ENCODE peak calls at places on chromosomes 2 and 18, in seven cellular contexts. C is cardiac muscle cell, Q is fibroblast of pulmonary artery, L is kidney epithelial cell, O is A549, P is PC-9, B is choroid plexus epithelial cell. H is an unnamed sample.

GRCh38 chr2:224951723-224952481 is 90.4 kb downstream of the DOCK10 start:
- DNase-seq in C (no peak), Q (no peak), L (no peak), O (no peak), P (no peak), B (no peak), H (no peak)

GRCh38 chr2:115910270-115910669 is 1467.8 kb downstream of the DPP10 start:
- DNase-seq in C (peak), Q (no peak), L (no peak), O (peak), P (no peak), B (no peak), H (no peak)

GRCh38 chr2:219418570-219419189 is 503 bp downstream of the DES start:
- DNase-seq in C (no peak), Q (no peak), L (no peak), O (no peak), P (no peak), B (peak), H (no peak)

GRCh38 chr2:236103981-236104380 is 64.2 kb downstream of the GBX2 start:
- DNase-seq in C (no peak), Q (no peak), L (no peak), O (no peak), P (no peak), B (no peak), H (no peak)

GRCh38 chr2:126748188-126748760 is 92.3 kb downstream of the GYPC start:
- DNase-seq in C (no peak), Q (no peak), L (no peak), O (no peak), P (no peak), B (no peak), H (no peak)

GRCh38 chr2:119106301-119106897 is 52.2 kb downstream of the C1QL2 start:
- DNase-seq in C (peak), Q (peak), L (no peak), O (peak), P (no peak), B (peak), H (peak)

GRCh38 chr2:200922439-200922838 is 33.3 kb downstream of the NIF3L1 start:
- DNase-seq in C (no peak), Q (no peak), L (no peak), O (no peak), P (no peak), B (no peak), H (no peak)

GRCh38 chr2:144156736-144157645 is 362.9 kb downstream of the ZEB2 start:
- DNase-seq in C (no peak), Q (peak), L (no peak), O (no peak), P (no peak), B (no peak), H (no peak)

GRCh38 chr2:171334171-171334570 is 99.6 kb downstream of the METTL8 start:
- DNase-seq in C (no peak), Q (no peak), L (no peak), O (no peak), P (no peak), B (no peak), H (no peak)

GRCh38 chr2:174633621-174633927 is 36.0 kb upstream of the WIPF1 start:
- DNase-seq in C (peak), Q (no peak), L (peak), O (no peak), P (no peak), B (peak), H (peak)

GRCh38 chr2:29139152-29139551 is 23.9 kb downstream of the CLIP4 start:
- DNase-seq in C (no peak), Q (peak), L (no peak), O (no peak), P (no peak), B (peak), H (no peak)

GRCh38 chr2:221561770-221562169 is 10.3 kb downstream of the EPHA4 start:
- DNase-seq in C (no peak), Q (no peak), L (no peak), O (no peak), P (no peak), B (no peak), H (no peak)

GRCh38 chr2:178377046-178377445 is 73.9 kb downstream of the PRKRA start:
- DNase-seq in C (no peak), Q (peak), L (no peak), O (no peak), P (no peak), B (no peak), H (no peak)

GRCh38 chr2:222663448-222663847 is 7.6 kb upstream of the FARSB start:
- DNase-seq in C (peak), Q (no peak), L (no peak), O (no peak), P (no peak), B (no peak), H (no peak)

GRCh38 chr2:236830931-236831330 is 254.8 kb upstream of the COPS8 start:
- DNase-seq in C (peak), Q (no peak), L (no peak), O (no peak), P (no peak), B (no peak), H (peak)

GRCh38 chr2:88764850-88765153 is 73.3 kb downstream of the RPIA start:
- DNase-seq in C (no peak), Q (no peak), L (no peak), O (no peak), P (no peak), B (no peak), H (no peak)

GRCh38 chr2:88764141-88764849 is 72.8 kb downstream of the RPIA start:
- DNase-seq in C (no peak), Q (no peak), L (no peak), O (no peak), P (no peak), B (no peak), H (no peak)

GRCh38 chr2:88757025-88757424 is 65.6 kb downstream of the RPIA start:
- DNase-seq in C (no peak), Q (no peak), L (no peak), O (no peak), P (no peak), B (no peak), H (no peak)

GRCh38 chr2:88765154-88765948 is 73.9 kb downstream of the RPIA start:
- DNase-seq in C (peak), Q (peak), L (no peak), O (peak), P (no peak), B (peak), H (peak)

DNA sequence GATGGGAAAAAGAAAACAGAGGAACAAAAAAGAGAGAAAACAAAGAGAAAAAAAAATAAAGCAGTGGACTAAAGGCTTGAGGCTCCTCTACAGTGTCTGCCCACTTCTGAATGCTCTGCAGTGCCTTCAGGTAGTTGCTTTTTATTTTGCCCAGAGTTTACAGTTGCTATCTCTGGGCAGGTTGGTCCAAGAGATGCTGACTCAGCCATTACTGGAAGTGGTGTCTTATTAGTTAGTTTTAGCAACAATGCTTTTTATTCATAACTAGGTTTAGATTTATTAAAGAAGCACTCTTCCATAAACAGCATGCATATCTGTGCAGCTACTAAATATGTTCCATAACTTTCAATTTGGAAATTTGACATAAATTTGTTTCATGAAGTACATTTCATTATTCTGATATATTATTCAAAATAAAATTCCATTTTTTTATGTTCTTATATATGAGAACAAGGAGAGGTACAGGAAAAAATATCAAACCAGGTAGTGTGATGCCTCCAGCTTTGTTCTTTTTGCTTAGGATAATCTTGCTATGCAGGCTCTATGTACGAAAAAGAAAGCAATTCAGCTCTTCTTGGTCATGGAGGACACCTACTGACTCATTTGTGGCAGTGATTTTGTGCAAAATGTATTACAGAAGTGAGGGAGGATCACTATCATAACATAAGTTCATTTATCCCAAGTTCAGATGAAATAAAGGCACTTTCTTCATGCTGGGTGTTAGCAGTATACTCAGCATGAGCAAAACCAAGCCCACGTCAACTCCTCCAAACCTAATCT is 69.5 kb downstream of the RPIA start:
- DNase-seq in C (no peak), Q (no peak), L (no peak), O (no peak), P (no peak), B (no peak), H (no peak)
- TF ChIP-seq CTCF in C (no peak), Q (no peak), L (no peak), O (no peak), P (no peak), B (no peak), H (no peak)

GRCh38 chr18:9433616-9434239 is 41.6 kb upstream of the RALBP1 start:
- DNase-seq in C (peak), Q (no peak), L (no peak), O (no peak), P (no peak), B (no peak), H (no peak)
- H3K4me3 ChIP-seq in C (no peak), Q (no peak), L (no peak), O (no peak), P (no peak), B (no peak), H (no peak)

GRCh38 chr18:28963481-28963880 is 786.6 kb upstream of the CDH2 start:
- DNase-seq in C (no peak), Q (no peak), L (no peak), O (no peak), P (no peak), B (no peak), H (peak)
- TF ChIP-seq CTCF in C (no peak), Q (no peak), L (no peak), O (no peak), P (no peak), B (no peak), H (no peak)

GRCh38 chr2:12722445-12723316 is 5.9 kb downstream of the TRIB2 start:
- DNase-seq in C (no peak), Q (no peak), L (no peak), O (no peak), P (no peak), B (peak), H (no peak)

GRCh38 chr2:12720752-12721151 is 4.0 kb downstream of the TRIB2 start:
- DNase-seq in C (no peak), Q (no peak), L (no peak), O (no peak), P (no peak), B (no peak), H (no peak)

GRCh38 chr2:12723741-12724463 is 7.2 kb downstream of the TRIB2 start:
- DNase-seq in C (no peak), Q (no peak), L (no peak), O (no peak), P (no peak), B (no peak), H (no peak)

GRCh38 chr2:12720181-12720580 is 3.4 kb downstream of the TRIB2 start:
- DNase-seq in C (no peak), Q (peak), L (no peak), O (no peak), P (peak), B (peak), H (no peak)

DNA sequence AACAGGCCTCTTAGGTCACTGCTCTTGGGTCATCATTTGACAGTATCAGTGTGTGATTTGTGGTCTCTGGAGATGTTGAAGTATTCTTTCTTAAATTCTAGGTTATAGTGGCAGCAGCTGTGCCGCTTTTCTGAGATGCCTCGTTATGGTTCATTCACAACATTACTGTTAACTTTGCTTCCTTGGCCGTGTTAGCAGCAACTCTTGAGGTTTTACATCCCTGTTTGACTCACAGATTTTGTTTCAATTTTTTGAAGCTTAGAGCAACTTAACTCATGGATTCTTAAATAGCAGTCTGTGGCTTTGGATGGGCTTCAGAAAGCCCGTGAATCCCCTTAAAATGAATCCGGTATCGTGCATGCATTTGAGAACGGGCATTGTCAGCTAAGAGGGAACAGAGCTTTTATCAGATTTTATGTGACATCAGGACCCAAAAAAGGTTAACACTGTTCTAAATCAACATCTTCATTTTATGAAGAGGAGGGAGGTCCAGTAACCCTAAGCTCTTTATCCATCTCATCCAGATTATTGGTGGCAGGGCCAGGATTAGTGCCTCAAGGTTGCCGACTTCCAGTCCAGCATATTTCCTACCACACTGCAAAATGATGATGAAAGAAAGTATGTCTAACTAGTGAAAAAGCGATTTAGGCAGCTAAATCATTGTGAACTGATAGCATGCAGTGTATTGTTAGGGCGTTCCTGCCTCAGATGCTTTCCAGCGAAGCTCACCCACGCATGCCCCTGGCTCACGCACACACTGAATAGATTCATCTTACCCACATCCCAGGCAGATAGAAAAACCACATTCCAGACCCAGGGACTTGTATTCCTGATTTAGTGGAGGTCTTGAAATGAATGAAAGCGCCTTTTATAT is 5.1 kb downstream of the TRIB2 start:
- DNase-seq in C (no peak), Q (peak), L (no peak), O (no peak), P (no peak), B (peak), H (peak)
- H3K4me3 ChIP-seq in C (no peak), Q (peak), L (no peak), O (no peak), P (peak), B (peak), H (peak)

H was measured in AG10803.